ENCODE peak calls at places on chromosomes 1 and 21, in ten cellular contexts. One of them, this sample, is unnamed.

GRCh38 chr1:206709772-206710456 is 25.2 kb downstream of the MAPKAPK2 start:
- DNase-seq in GM13977: no peak
- DNase-seq in choroid plexus epithelial cell: peak; percentile 60
- DNase-seq in osteoblast: no peak
- DNase-seq in osteocyte: no peak
- DNase-seq in dorsolateral prefrontal cortex: no peak
- DNase-seq in tibial artery: no peak
- DNase-seq in hepatocyte: no peak
- DNase-seq in glutamatergic neuron: no peak
- DNase-seq in lower leg skin: no peak
- DNase-seq in this sample: no peak

GRCh38 chr1:228363686-228364067 is 43.0 kb downstream of the TRIM11 start:
- DNase-seq in GM13977: no peak
- DNase-seq in choroid plexus epithelial cell: no peak
- DNase-seq in osteoblast: peak; percentile 58
- DNase-seq in osteocyte: no peak
- DNase-seq in dorsolateral prefrontal cortex: no peak
- DNase-seq in tibial artery: no peak
- DNase-seq in hepatocyte: no peak
- DNase-seq in glutamatergic neuron: no peak
- DNase-seq in lower leg skin: no peak
- DNase-seq in this sample: no peak

GRCh38 chr1:90761781-90762589 is 44.9 kb upstream of the BARHL2 start:
- DNase-seq in GM13977: no peak
- DNase-seq in choroid plexus epithelial cell: no peak
- DNase-seq in osteoblast: peak; percentile 2
- DNase-seq in osteocyte: no peak
- DNase-seq in dorsolateral prefrontal cortex: no peak
- DNase-seq in tibial artery: no peak
- DNase-seq in hepatocyte: no peak
- DNase-seq in glutamatergic neuron: no peak
- DNase-seq in lower leg skin: no peak
- DNase-seq in this sample: no peak

GRCh38 chr1:36502616-36503015 is 19.9 kb upstream of the CSF3R start:
- DNase-seq in GM13977: no peak
- DNase-seq in choroid plexus epithelial cell: no peak
- DNase-seq in osteoblast: no peak
- DNase-seq in osteocyte: no peak
- DNase-seq in dorsolateral prefrontal cortex: no peak
- DNase-seq in tibial artery: no peak
- DNase-seq in hepatocyte: no peak
- DNase-seq in glutamatergic neuron: no peak
- DNase-seq in lower leg skin: no peak
- DNase-seq in this sample: no peak

GRCh38 chr1:155910621-155911121 is 478 bp downstream of the RIT1 start:
- DNase-seq in GM13977: peak; percentile 44
- DNase-seq in choroid plexus epithelial cell: peak; percentile 53
- DNase-seq in osteoblast: peak; percentile 79
- DNase-seq in osteocyte: no peak
- DNase-seq in dorsolateral prefrontal cortex: no peak
- DNase-seq in tibial artery: peak; percentile 33
- DNase-seq in hepatocyte: peak; percentile 56
- DNase-seq in glutamatergic neuron: peak; percentile 24
- DNase-seq in lower leg skin: peak; percentile 18
- DNase-seq in this sample: peak; percentile 27

GRCh38 chr1:181090653-181091126 is 2.2 kb downstream of the IER5 start:
- DNase-seq in GM13977: no peak
- DNase-seq in choroid plexus epithelial cell: no peak
- DNase-seq in osteoblast: no peak
- DNase-seq in osteocyte: no peak
- DNase-seq in dorsolateral prefrontal cortex: no peak
- DNase-seq in tibial artery: no peak
- DNase-seq in hepatocyte: no peak
- DNase-seq in glutamatergic neuron: no peak
- DNase-seq in lower leg skin: no peak
- DNase-seq in this sample: peak; percentile 70

GRCh38 chr1:940121-941026 is 16.7 kb downstream of the SAMD11 start:
- DNase-seq in GM13977: peak; percentile 87
- DNase-seq in choroid plexus epithelial cell: peak; percentile 86
- DNase-seq in osteoblast: peak; percentile 99
- DNase-seq in osteocyte: peak; percentile 91
- DNase-seq in dorsolateral prefrontal cortex: no peak
- DNase-seq in tibial artery: peak; percentile 49
- DNase-seq in hepatocyte: peak; percentile 87
- DNase-seq in glutamatergic neuron: peak; percentile 71
- DNase-seq in lower leg skin: no peak
- DNase-seq in this sample: peak; percentile 47

GRCh38 chr1:235500971-235501540 is 3.2 kb downstream of the B3GALNT2 start:
- DNase-seq in GM13977: no peak
- DNase-seq in choroid plexus epithelial cell: peak; percentile 35
- DNase-seq in osteoblast: no peak
- DNase-seq in osteocyte: no peak
- DNase-seq in dorsolateral prefrontal cortex: no peak
- DNase-seq in tibial artery: no peak
- DNase-seq in hepatocyte: no peak
- DNase-seq in glutamatergic neuron: no peak
- DNase-seq in lower leg skin: no peak
- DNase-seq in this sample: no peak

GRCh38 chr21:39915881-39916280 is 48.6 kb downstream of the PCP4 start:
- DNase-seq in GM13977: no peak
- DNase-seq in choroid plexus epithelial cell: peak; percentile 0
- DNase-seq in osteoblast: no peak
- DNase-seq in osteocyte: no peak
- DNase-seq in dorsolateral prefrontal cortex: no peak
- DNase-seq in tibial artery: no peak
- DNase-seq in hepatocyte: no peak
- DNase-seq in glutamatergic neuron: no peak
- DNase-seq in lower leg skin: no peak
- DNase-seq in this sample: no peak

GRCh38 chr1:51850420-51851297 is 27.9 kb downstream of the NRDC start:
- DNase-seq in GM13977: no peak
- DNase-seq in choroid plexus epithelial cell: no peak
- DNase-seq in osteoblast: no peak
- DNase-seq in osteocyte: no peak
- DNase-seq in dorsolateral prefrontal cortex: no peak
- DNase-seq in tibial artery: no peak
- DNase-seq in hepatocyte: no peak
- DNase-seq in glutamatergic neuron: no peak
- DNase-seq in lower leg skin: no peak
- DNase-seq in this sample: no peak

GRCh38 chr1:193144361-193144938 is 22.6 kb downstream of the CDC73 start:
- DNase-seq in GM13977: no peak
- DNase-seq in choroid plexus epithelial cell: no peak
- DNase-seq in osteoblast: no peak
- DNase-seq in osteocyte: no peak
- DNase-seq in dorsolateral prefrontal cortex: no peak
- DNase-seq in tibial artery: no peak
- DNase-seq in hepatocyte: no peak
- DNase-seq in glutamatergic neuron: no peak
- DNase-seq in lower leg skin: no peak
- DNase-seq in this sample: no peak

GRCh38 chr1:193142409-193142808 is 20.6 kb downstream of the CDC73 start:
- DNase-seq in GM13977: no peak
- DNase-seq in choroid plexus epithelial cell: no peak
- DNase-seq in osteoblast: no peak
- DNase-seq in osteocyte: no peak
- DNase-seq in dorsolateral prefrontal cortex: no peak
- DNase-seq in tibial artery: no peak
- DNase-seq in hepatocyte: no peak
- DNase-seq in glutamatergic neuron: no peak
- DNase-seq in lower leg skin: no peak
- DNase-seq in this sample: no peak

GRCh38 chr1:193140254-193140653 is 18.4 kb downstream of the CDC73 start:
- DNase-seq in GM13977: no peak
- DNase-seq in choroid plexus epithelial cell: no peak
- DNase-seq in osteoblast: no peak
- DNase-seq in osteocyte: no peak
- DNase-seq in dorsolateral prefrontal cortex: no peak
- DNase-seq in tibial artery: no peak
- DNase-seq in hepatocyte: no peak
- DNase-seq in glutamatergic neuron: no peak
- DNase-seq in lower leg skin: no peak
- DNase-seq in this sample: no peak

GRCh38 chr1:193141804-193142203 is 20.0 kb downstream of the CDC73 start:
- DNase-seq in GM13977: no peak
- DNase-seq in choroid plexus epithelial cell: no peak
- DNase-seq in osteoblast: no peak
- DNase-seq in osteocyte: no peak
- DNase-seq in dorsolateral prefrontal cortex: no peak
- DNase-seq in tibial artery: no peak
- DNase-seq in hepatocyte: no peak
- DNase-seq in glutamatergic neuron: no peak
- DNase-seq in lower leg skin: no peak
- DNase-seq in this sample: peak; percentile 24

DNA sequence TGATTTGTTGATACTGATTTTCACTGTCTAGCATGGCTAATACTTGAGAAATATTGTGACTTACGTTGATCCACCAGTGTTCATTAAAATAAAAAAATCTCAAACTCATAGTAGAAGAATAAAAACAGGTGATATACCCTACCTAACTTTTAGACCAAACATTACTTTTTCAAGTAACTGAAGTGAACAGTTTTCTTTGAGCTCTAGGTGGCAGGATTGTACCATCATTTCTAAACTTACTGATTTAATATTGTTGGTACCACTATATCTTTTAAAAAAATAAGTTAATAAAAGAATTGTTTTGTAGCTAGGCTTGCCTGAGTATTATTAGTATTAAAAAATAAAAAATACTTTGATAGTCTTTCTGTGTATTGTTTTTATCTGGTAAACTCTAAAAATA is 21.5 kb downstream of the CDC73 start:
- DNase-seq in GM13977: no peak
- DNase-seq in choroid plexus epithelial cell: peak; percentile 51
- DNase-seq in osteoblast: no peak
- DNase-seq in osteocyte: no peak
- DNase-seq in dorsolateral prefrontal cortex: no peak
- DNase-seq in tibial artery: no peak
- DNase-seq in hepatocyte: peak; percentile 11
- DNase-seq in glutamatergic neuron: no peak
- DNase-seq in lower leg skin: no peak
- DNase-seq in this sample: no peak
- TF ChIP-seq CTCF in GM13977: peak; percentile 32
- TF ChIP-seq CTCF in choroid plexus epithelial cell: peak; percentile 51
- TF ChIP-seq CTCF in osteoblast: peak; percentile 50
- TF ChIP-seq CTCF in osteocyte: peak; percentile 59
- TF ChIP-seq CTCF in dorsolateral prefrontal cortex: peak; percentile 58
- TF ChIP-seq CTCF in tibial artery: peak; percentile 24
- TF ChIP-seq CTCF in hepatocyte: peak; percentile 62
- TF ChIP-seq CTCF in glutamatergic neuron: no peak
- TF ChIP-seq CTCF in lower leg skin: no peak
- TF ChIP-seq CTCF in this sample: peak; percentile 39

GRCh38 chr1:109761227-109762038 is 2.3 kb downstream of the EPS8L3 start:
- DNase-seq in GM13977: no peak
- DNase-seq in choroid plexus epithelial cell: no peak
- DNase-seq in osteoblast: peak; percentile 52
- DNase-seq in osteocyte: peak; percentile 77
- DNase-seq in dorsolateral prefrontal cortex: peak; percentile 18
- DNase-seq in tibial artery: no peak
- DNase-seq in hepatocyte: no peak
- DNase-seq in glutamatergic neuron: peak; percentile 6
- DNase-seq in lower leg skin: no peak
- DNase-seq in this sample: no peak

GRCh38 chr1:109762039-109762585 is 1.6 kb downstream of the EPS8L3 start:
- DNase-seq in GM13977: no peak
- DNase-seq in choroid plexus epithelial cell: no peak
- DNase-seq in osteoblast: peak; percentile 68
- DNase-seq in osteocyte: no peak
- DNase-seq in dorsolateral prefrontal cortex: no peak
- DNase-seq in tibial artery: no peak
- DNase-seq in hepatocyte: no peak
- DNase-seq in glutamatergic neuron: no peak
- DNase-seq in lower leg skin: no peak
- DNase-seq in this sample: no peak

GRCh38 chr1:109763646-109764415 is at the start of gene EPS8L3:
- DNase-seq in GM13977: no peak
- DNase-seq in choroid plexus epithelial cell: no peak
- DNase-seq in osteoblast: peak; percentile 67
- DNase-seq in osteocyte: no peak
- DNase-seq in dorsolateral prefrontal cortex: peak; percentile 37
- DNase-seq in tibial artery: no peak
- DNase-seq in hepatocyte: peak; percentile 85
- DNase-seq in glutamatergic neuron: peak; percentile 10
- DNase-seq in lower leg skin: no peak
- DNase-seq in this sample: no peak

GRCh38 chr1:109764561-109765482 is 1.1 kb upstream of the EPS8L3 start:
- DNase-seq in GM13977: no peak
- DNase-seq in choroid plexus epithelial cell: no peak
- DNase-seq in osteoblast: peak; percentile 62
- DNase-seq in osteocyte: no peak
- DNase-seq in dorsolateral prefrontal cortex: peak; percentile 23
- DNase-seq in tibial artery: no peak
- DNase-seq in hepatocyte: no peak
- DNase-seq in glutamatergic neuron: peak; percentile 3
- DNase-seq in lower leg skin: no peak
- DNase-seq in this sample: no peak

GRCh38 chr1:109762821-109763645 is 690 bp downstream of the EPS8L3 start:
- DNase-seq in GM13977: no peak
- DNase-seq in choroid plexus epithelial cell: peak; percentile 82
- DNase-seq in osteoblast: peak; percentile 95
- DNase-seq in osteocyte: no peak
- DNase-seq in dorsolateral prefrontal cortex: peak; percentile 32
- DNase-seq in tibial artery: no peak
- DNase-seq in hepatocyte: peak; percentile 56
- DNase-seq in glutamatergic neuron: peak; percentile 5
- DNase-seq in lower leg skin: no peak
- DNase-seq in this sample: no peak
- TF ChIP-seq CTCF in GM13977: no peak
- TF ChIP-seq CTCF in choroid plexus epithelial cell: no peak
- TF ChIP-seq CTCF in osteoblast: no peak
- TF ChIP-seq CTCF in osteocyte: no peak
- TF ChIP-seq CTCF in dorsolateral prefrontal cortex: no peak
- TF ChIP-seq CTCF in tibial artery: no peak
- TF ChIP-seq CTCF in hepatocyte: no peak
- TF ChIP-seq CTCF in glutamatergic neuron: no peak
- TF ChIP-seq CTCF in lower leg skin: no peak
- TF ChIP-seq CTCF in this sample: no peak

GRCh38 chr1:54274448-54274847 is 74.5 kb downstream of the MRPL37 start:
- DNase-seq in GM13977: no peak
- DNase-seq in choroid plexus epithelial cell: no peak
- DNase-seq in osteoblast: no peak
- DNase-seq in osteocyte: no peak
- DNase-seq in dorsolateral prefrontal cortex: no peak
- DNase-seq in tibial artery: no peak
- DNase-seq in hepatocyte: no peak
- DNase-seq in glutamatergic neuron: no peak
- DNase-seq in lower leg skin: no peak
- DNase-seq in this sample: no peak
- TF ChIP-seq CTCF in GM13977: no peak
- TF ChIP-seq CTCF in choroid plexus epithelial cell: peak; percentile 24
- TF ChIP-seq CTCF in osteoblast: no peak
- TF ChIP-seq CTCF in osteocyte: no peak
- TF ChIP-seq CTCF in dorsolateral prefrontal cortex: peak; percentile 26
- TF ChIP-seq CTCF in tibial artery: no peak
- TF ChIP-seq CTCF in hepatocyte: no peak
- TF ChIP-seq CTCF in glutamatergic neuron: no peak
- TF ChIP-seq CTCF in lower leg skin: no peak
- TF ChIP-seq CTCF in this sample: no peak

DNA sequence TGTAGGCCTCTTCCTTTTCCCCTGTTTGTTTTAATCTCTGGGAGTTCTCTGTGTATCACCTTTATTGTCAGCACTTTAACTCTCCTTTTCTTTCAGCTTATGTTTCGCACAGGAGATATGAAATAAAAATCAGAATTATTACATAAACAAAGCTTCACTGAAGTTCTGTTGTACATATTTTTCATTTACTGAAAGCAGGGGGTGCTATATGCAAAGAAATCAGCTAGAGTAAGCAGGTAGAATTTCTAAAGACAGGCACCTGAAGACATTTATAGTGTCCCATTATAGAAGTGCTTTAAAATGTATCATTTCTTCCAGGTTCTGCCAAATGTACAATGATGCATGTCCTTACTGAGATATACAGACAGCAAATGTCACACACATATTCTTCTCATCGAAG is 585.0 kb downstream of the PLA2G4A start:
- DNase-seq in GM13977: no peak
- DNase-seq in choroid plexus epithelial cell: peak; percentile 52
- DNase-seq in osteoblast: no peak
- DNase-seq in osteocyte: no peak
- DNase-seq in dorsolateral prefrontal cortex: no peak
- DNase-seq in tibial artery: no peak
- DNase-seq in hepatocyte: no peak
- DNase-seq in glutamatergic neuron: no peak
- DNase-seq in lower leg skin: no peak
- DNase-seq in this sample: no peak
- TF ChIP-seq CTCF in GM13977: no peak
- TF ChIP-seq CTCF in choroid plexus epithelial cell: peak; percentile 37
- TF ChIP-seq CTCF in osteoblast: peak; percentile 15
- TF ChIP-seq CTCF in osteocyte: peak; percentile 58
- TF ChIP-seq CTCF in dorsolateral prefrontal cortex: peak; percentile 31
- TF ChIP-seq CTCF in tibial artery: no peak
- TF ChIP-seq CTCF in hepatocyte: peak; percentile 60
- TF ChIP-seq CTCF in glutamatergic neuron: no peak
- TF ChIP-seq CTCF in lower leg skin: no peak
- TF ChIP-seq CTCF in this sample: no peak

This sample was measured in activated CD8-positive, alpha-beta T cell treated with anti-CD3 and anti-CD28 coated beads for 36 hours.